ENCODE peak calls at places on chromosomes 3 and 15, in seven cellular contexts. A is HCT116; K is IMR-90; I is Panc1; F is CD8-positive, alpha-beta memory T cell; H is left ventricle myocardium inferior; T is H1. X is an unnamed sample. For H3K4me1, the result is how much of the 10 kb centered on the place peaks cover.

GRCh38 chr15:29364429-29365078 is 94.9 kb upstream of the NSMCE3 start:
- DNase-seq in I (no peak), H (no peak), T (no peak), K (peak), A (no peak), F (no peak), X (no peak)

GRCh38 chr15:31389576-31389975 is 62.9 kb downstream of the KLF13 start:
- DNase-seq in I (no peak), F (no peak), T (no peak), H (no peak), A (no peak), K (no peak), X (no peak)

GRCh38 chr3:143973352-143974021 is 1.9 kb downstream of the DIPK2A start:
- DNase-seq in A (no peak), F (no peak), K (peak), I (no peak), T (no peak), H (no peak), X (no peak)

GRCh38 chr15:74773731-74774252 is 8.1 kb upstream of the CSK start:
- DNase-seq in H (no peak), F (no peak), T (no peak), I (no peak), K (no peak), A (no peak), X (no peak)

GRCh38 chr3:11093823-11094340 is 60.4 kb upstream of the HRH1 start:
- DNase-seq in F (no peak), I (no peak), H (no peak), T (no peak), A (no peak), K (no peak), X (no peak)

GRCh38 chr15:78308422-78309021 is 9.1 kb upstream of the SKIC8 start:
- DNase-seq in T (peak), I (peak), H (peak), K (peak), F (peak), A (peak), X (peak)

GRCh38 chr15:31349233-31350141 is 22.9 kb downstream of the KLF13 start:
- DNase-seq in H (peak), K (no peak), T (no peak), A (no peak), F (no peak), I (no peak), X (no peak)

GRCh38 chr15:27796405-27797085 is 302.6 kb downstream of the OCA2 start:
- DNase-seq in F (no peak), A (no peak), H (no peak), I (no peak), T (no peak), K (no peak), X (no peak)

GRCh38 chr15:39131605-39132004 is 449.3 kb upstream of the THBS1 start:
- DNase-seq in T (no peak), I (no peak), A (no peak), H (no peak), F (no peak), K (peak), X (no peak)

GRCh38 chr3:112132975-112133448 is at the start of gene GCSAM:
- DNase-seq in A (no peak), F (peak), H (peak), K (no peak), I (no peak), T (no peak), X (peak)

GRCh38 chr3:84968701-84969235 is 10.0 kb downstream of the CADM2 start:
- DNase-seq in F (no peak), T (no peak), H (no peak), A (no peak), K (no peak), I (no peak), X (no peak)

GRCh38 chr3:128006061-128006470 is 46.2 kb upstream of the SEC61A1 start:
- DNase-seq in H (no peak), T (no peak), F (no peak), K (no peak), A (no peak), I (no peak), X (no peak)

GRCh38 chr3:73056365-73057150 is 4.9 kb upstream of the EBLN2 start:
- DNase-seq in I (peak), F (peak), H (no peak), K (peak), T (no peak), A (peak), X (peak)

GRCh38 chr15:83275412-83275811 is 9.1 kb downstream of the BNC1 start:
- DNase-seq in F (no peak), H (no peak), I (no peak), K (no peak), T (no peak), A (no peak), X (no peak)

GRCh38 chr3:113287111-113287817 is 75.9 kb downstream of the BOC start:
- DNase-seq in T (no peak), H (no peak), A (peak), F (no peak), K (peak), I (peak), X (no peak)

GRCh38 chr3:196514913-196515621 is at the start of gene SMCO1:
- DNase-seq in H (no peak), I (no peak), T (no peak), K (no peak), F (no peak), A (no peak), X (no peak)

GRCh38 chr15:69876030-69876429 is 221.7 kb downstream of the TLE3 start:
- DNase-seq in I (no peak), A (no peak), T (no peak), K (no peak), F (no peak), H (no peak), X (no peak)

GRCh38 chr15:98394546-98394945 is 253.8 kb upstream of the IGF1R start:
- DNase-seq in K (no peak), A (no peak), T (no peak), F (no peak), I (no peak), H (no peak), X (no peak)

GRCh38 chr3:111200027-111200426 is 128.4 kb downstream of the NECTIN3 start:
- DNase-seq in H (no peak), K (peak), A (no peak), T (no peak), I (no peak), F (no peak), X (no peak)

GRCh38 chr3:184691397-184692131 is 20.3 kb downstream of the MAGEF1 start:
- DNase-seq in I (no peak), K (peak), A (no peak), H (no peak), T (no peak), F (no peak), X (no peak)

GRCh38 chr15:58684036-58684700 is 65.3 kb downstream of the ADAM10 start:
- DNase-seq in H (no peak), K (no peak), I (no peak), F (no peak), A (no peak), T (no peak), X (no peak)

GRCh38 chr3:162142511-162142910 is 645.9 kb downstream of the OTOL1 start:
- DNase-seq in A (no peak), K (peak), H (no peak), F (no peak), T (no peak), I (no peak), X (no peak)

GRCh38 chr3:124563376-124563775 is 166.9 kb upstream of the UMPS start:
- DNase-seq in H (no peak), A (no peak), I (no peak), T (no peak), F (no peak), K (peak), X (no peak)

GRCh38 chr3:66463054-66463631 is 37.7 kb downstream of the LRIG1 start:
- DNase-seq in H (no peak), K (peak), A (no peak), F (no peak), T (no peak), I (no peak), X (no peak)

GRCh38 chr3:194730369-194730768 is 44.7 kb downstream of the FAM43A start:
- DNase-seq in T (no peak), A (no peak), I (no peak), H (no peak), K (no peak), F (no peak), X (no peak)

GRCh38 chr15:69748131-69748530 is 295.5 kb downstream of the RPLP1 start:
- DNase-seq in T (no peak), K (no peak), A (no peak), F (no peak), H (no peak), I (no peak), X (no peak)

GRCh38 chr3:107523361-107524213 is 825 bp downstream of the BBX start:
- DNase-seq in A (no peak), F (peak), H (peak), I (no peak), K (peak), T (no peak), X (peak)

GRCh38 chr3:87473944-87474343 is 197.6 kb upstream of the POU1F1 start:
- DNase-seq in A (no peak), I (no peak), T (no peak), F (no peak), K (no peak), H (no peak), X (no peak)

GRCh38 chr15:39786444-39787056 is 3.9 kb upstream of the FSIP1 start:
- DNase-seq in I (no peak), K (peak), T (no peak), H (no peak), F (peak), A (peak), X (peak)

GRCh38 chr3:134527037-134527436 is 41.2 kb downstream of the CEP63 start:
- DNase-seq in H (no peak), F (no peak), T (peak), I (no peak), A (no peak), K (peak), X (no peak)

GRCh38 chr3:150319900-150320299 is 88.2 kb upstream of the TSC22D2 start:
- DNase-seq in T (no peak), I (peak), H (no peak), A (peak), F (no peak), K (peak), X (no peak)

GRCh38 chr3:171850324-171850697 is 7.2 kb downstream of the TMEM212 start:
- DNase-seq in F (no peak), I (no peak), T (no peak), H (no peak), K (no peak), A (no peak), X (no peak)
- H3K27ac ChIP-seq in F (no peak), I (no peak), T (no peak), H (no peak), K (no peak), A (no peak), X (no peak)

GRCh38 chr15:85584791-85585360 is 204.5 kb downstream of the AKAP13 start:
- DNase-seq in A (no peak), H (no peak), I (no peak), T (no peak), K (no peak), F (no peak), X (no peak)
- H3K4me1 ChIP-seq in A (under half), H (half or more), I (under half), T (under half), K (under half), F (half or more), X (half or more)

DNA sequence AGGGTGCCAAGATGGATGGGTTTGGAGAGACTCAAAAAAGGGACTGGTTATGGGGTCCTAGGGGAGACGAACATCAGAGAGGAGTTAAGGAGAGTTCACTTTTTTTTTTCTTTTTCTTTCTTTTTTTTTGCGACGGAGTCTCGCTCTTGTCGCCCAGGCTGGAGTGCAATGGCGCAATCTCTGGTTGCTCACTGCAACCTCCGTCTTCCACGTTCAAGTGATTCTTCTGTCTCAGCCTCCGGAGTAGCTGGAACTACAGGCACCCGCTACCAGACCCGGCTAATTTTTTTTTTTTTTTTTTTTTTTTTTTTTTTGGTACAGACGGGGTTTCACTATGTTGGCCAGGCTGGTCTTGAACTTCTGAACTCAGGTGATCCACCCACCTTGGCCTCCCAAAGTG is 1.2 kb downstream of the SPINT1 start:
- DNase-seq in T (no peak), A (no peak), I (no peak), H (no peak), K (no peak), F (no peak), X (no peak)
- H3K4me3 ChIP-seq in T (peak), A (peak), I (peak), H (peak), K (peak), F (peak), X (peak)

DNA sequence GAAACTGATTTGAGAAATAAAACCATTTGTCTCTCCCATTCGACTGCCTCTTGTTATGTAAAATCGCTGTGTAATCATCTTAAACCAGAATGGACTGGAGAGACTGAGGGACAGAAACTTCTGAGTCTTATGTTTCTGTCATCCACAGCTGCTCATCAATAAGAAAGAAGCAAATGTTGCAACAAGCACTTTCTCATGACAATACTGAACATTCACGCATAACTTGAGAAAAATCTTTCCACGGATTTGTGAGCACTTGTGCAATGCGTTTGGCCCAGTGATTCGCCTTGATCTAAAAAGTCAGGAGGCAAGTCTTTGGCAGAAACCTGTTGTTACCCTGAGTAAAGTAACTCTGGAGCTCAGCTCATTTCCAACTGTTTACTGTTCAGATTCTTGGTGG is 473.7 kb upstream of the RGMA start:
- DNase-seq in I (no peak), T (no peak), F (no peak), K (no peak), H (no peak), A (no peak), X (no peak)
- H3K27ac ChIP-seq in I (no peak), T (no peak), F (no peak), K (no peak), H (no peak), A (no peak), X (no peak)